ENCODE peak calls at places on chromosomes 5 and 9, in eight cellular contexts. One of them, this sample, is unnamed.

GRCh38 chr5:36744041-36744677 is 132.4 kb upstream of the NIPBL start:
- DNase-seq in AG10803: no peak
- DNase-seq in IMR-90: no peak
- DNase-seq in lower leg skin: no peak
- DNase-seq in lung microvascular endothelial cell: no peak
- DNase-seq in stimulated activated CD4-positive, alpha-beta T cell treated with anti-CD3 and anti-CD28 coated beads, Interleukin-12 subunit alpha, Interleukin-12 subunit beta, amount 100 ng/mL, for 48 hours: no peak
- DNase-seq in neural progenitor cell: no peak
- DNase-seq in fibroblast of lung: no peak
- DNase-seq in this sample: no peak

GRCh38 chr5:131959906-131960305 is 14.4 kb upstream of the MEIKIN start:
- DNase-seq in AG10803: no peak
- DNase-seq in IMR-90: no peak
- DNase-seq in lower leg skin: no peak
- DNase-seq in lung microvascular endothelial cell: no peak
- DNase-seq in stimulated activated CD4-positive, alpha-beta T cell treated with anti-CD3 and anti-CD28 coated beads, Interleukin-12 subunit alpha, Interleukin-12 subunit beta, amount 100 ng/mL, for 48 hours: no peak
- DNase-seq in neural progenitor cell: no peak
- DNase-seq in fibroblast of lung: no peak
- DNase-seq in this sample: no peak

GRCh38 chr5:134440185-134440755 is 28.6 kb upstream of the CDKN2AIPNL start:
- DNase-seq in AG10803: no peak
- DNase-seq in IMR-90: no peak
- DNase-seq in lower leg skin: no peak
- DNase-seq in lung microvascular endothelial cell: no peak
- DNase-seq in stimulated activated CD4-positive, alpha-beta T cell treated with anti-CD3 and anti-CD28 coated beads, Interleukin-12 subunit alpha, Interleukin-12 subunit beta, amount 100 ng/mL, for 48 hours: no peak
- DNase-seq in neural progenitor cell: no peak
- DNase-seq in fibroblast of lung: no peak
- DNase-seq in this sample: no peak

GRCh38 chr5:76818844-76819831 is at the start of gene F2RL1:
- DNase-seq in AG10803: no peak
- DNase-seq in IMR-90: peak
- DNase-seq in lower leg skin: peak
- DNase-seq in lung microvascular endothelial cell: peak
- DNase-seq in stimulated activated CD4-positive, alpha-beta T cell treated with anti-CD3 and anti-CD28 coated beads, Interleukin-12 subunit alpha, Interleukin-12 subunit beta, amount 100 ng/mL, for 48 hours: no peak
- DNase-seq in neural progenitor cell: peak
- DNase-seq in fibroblast of lung: peak
- DNase-seq in this sample: peak

GRCh38 chr5:79074641-79075040 is 5.1 kb downstream of the BHMT2 start:
- DNase-seq in AG10803: peak
- DNase-seq in IMR-90: peak
- DNase-seq in lower leg skin: no peak
- DNase-seq in lung microvascular endothelial cell: peak
- DNase-seq in stimulated activated CD4-positive, alpha-beta T cell treated with anti-CD3 and anti-CD28 coated beads, Interleukin-12 subunit alpha, Interleukin-12 subunit beta, amount 100 ng/mL, for 48 hours: no peak
- DNase-seq in neural progenitor cell: no peak
- DNase-seq in fibroblast of lung: no peak
- DNase-seq in this sample: peak

GRCh38 chr5:29896651-29897050 is 1296.8 kb upstream of the CDH6 start:
- DNase-seq in AG10803: no peak
- DNase-seq in IMR-90: no peak
- DNase-seq in lower leg skin: no peak
- DNase-seq in lung microvascular endothelial cell: no peak
- DNase-seq in stimulated activated CD4-positive, alpha-beta T cell treated with anti-CD3 and anti-CD28 coated beads, Interleukin-12 subunit alpha, Interleukin-12 subunit beta, amount 100 ng/mL, for 48 hours: no peak
- DNase-seq in neural progenitor cell: no peak
- DNase-seq in fibroblast of lung: no peak
- DNase-seq in this sample: no peak

GRCh38 chr5:142659405-142659804 is 26.5 kb downstream of the FGF1 start:
- DNase-seq in AG10803: peak
- DNase-seq in IMR-90: no peak
- DNase-seq in lower leg skin: no peak
- DNase-seq in lung microvascular endothelial cell: no peak
- DNase-seq in stimulated activated CD4-positive, alpha-beta T cell treated with anti-CD3 and anti-CD28 coated beads, Interleukin-12 subunit alpha, Interleukin-12 subunit beta, amount 100 ng/mL, for 48 hours: no peak
- DNase-seq in neural progenitor cell: no peak
- DNase-seq in fibroblast of lung: no peak
- DNase-seq in this sample: no peak

GRCh38 chr9:71758277-71758676 is 10.0 kb downstream of the CEMIP2 start:
- DNase-seq in AG10803: no peak
- DNase-seq in IMR-90: no peak
- DNase-seq in lower leg skin: no peak
- DNase-seq in lung microvascular endothelial cell: no peak
- DNase-seq in stimulated activated CD4-positive, alpha-beta T cell treated with anti-CD3 and anti-CD28 coated beads, Interleukin-12 subunit alpha, Interleukin-12 subunit beta, amount 100 ng/mL, for 48 hours: no peak
- DNase-seq in neural progenitor cell: no peak
- DNase-seq in fibroblast of lung: no peak
- DNase-seq in this sample: no peak

GRCh38 chr5:176320577-176320976 is 41.0 kb downstream of the KIAA1191 start:
- DNase-seq in AG10803: no peak
- DNase-seq in IMR-90: no peak
- DNase-seq in lower leg skin: no peak
- DNase-seq in lung microvascular endothelial cell: no peak
- DNase-seq in stimulated activated CD4-positive, alpha-beta T cell treated with anti-CD3 and anti-CD28 coated beads, Interleukin-12 subunit alpha, Interleukin-12 subunit beta, amount 100 ng/mL, for 48 hours: no peak
- DNase-seq in neural progenitor cell: peak
- DNase-seq in fibroblast of lung: no peak
- DNase-seq in this sample: no peak

GRCh38 chr5:76714771-76715483 is 999 bp upstream of the F2R start:
- DNase-seq in AG10803: no peak
- DNase-seq in IMR-90: no peak
- DNase-seq in lower leg skin: no peak
- DNase-seq in lung microvascular endothelial cell: peak
- DNase-seq in stimulated activated CD4-positive, alpha-beta T cell treated with anti-CD3 and anti-CD28 coated beads, Interleukin-12 subunit alpha, Interleukin-12 subunit beta, amount 100 ng/mL, for 48 hours: no peak
- DNase-seq in neural progenitor cell: peak
- DNase-seq in fibroblast of lung: no peak
- DNase-seq in this sample: no peak

GRCh38 chr5:125424374-125424773 is 677.9 kb upstream of the ZNF608 start:
- DNase-seq in AG10803: no peak
- DNase-seq in IMR-90: no peak
- DNase-seq in lower leg skin: no peak
- DNase-seq in lung microvascular endothelial cell: no peak
- DNase-seq in stimulated activated CD4-positive, alpha-beta T cell treated with anti-CD3 and anti-CD28 coated beads, Interleukin-12 subunit alpha, Interleukin-12 subunit beta, amount 100 ng/mL, for 48 hours: no peak
- DNase-seq in neural progenitor cell: no peak
- DNase-seq in fibroblast of lung: no peak
- DNase-seq in this sample: no peak

GRCh38 chr5:14109041-14109747 is 33.9 kb upstream of the TRIO start:
- DNase-seq in AG10803: peak
- DNase-seq in IMR-90: peak
- DNase-seq in lower leg skin: no peak
- DNase-seq in lung microvascular endothelial cell: no peak
- DNase-seq in stimulated activated CD4-positive, alpha-beta T cell treated with anti-CD3 and anti-CD28 coated beads, Interleukin-12 subunit alpha, Interleukin-12 subunit beta, amount 100 ng/mL, for 48 hours: peak
- DNase-seq in neural progenitor cell: no peak
- DNase-seq in fibroblast of lung: peak
- DNase-seq in this sample: peak

GRCh38 chr9:70085241-70085640 is 41.6 kb downstream of the MAMDC2 start:
- DNase-seq in AG10803: peak
- DNase-seq in IMR-90: peak
- DNase-seq in lower leg skin: no peak
- DNase-seq in lung microvascular endothelial cell: peak
- DNase-seq in stimulated activated CD4-positive, alpha-beta T cell treated with anti-CD3 and anti-CD28 coated beads, Interleukin-12 subunit alpha, Interleukin-12 subunit beta, amount 100 ng/mL, for 48 hours: no peak
- DNase-seq in neural progenitor cell: peak
- DNase-seq in fibroblast of lung: peak
- DNase-seq in this sample: no peak

GRCh38 chr9:107653263-107653821 is 163.8 kb upstream of the KLF4 start:
- DNase-seq in AG10803: no peak
- DNase-seq in IMR-90: no peak
- DNase-seq in lower leg skin: no peak
- DNase-seq in lung microvascular endothelial cell: no peak
- DNase-seq in stimulated activated CD4-positive, alpha-beta T cell treated with anti-CD3 and anti-CD28 coated beads, Interleukin-12 subunit alpha, Interleukin-12 subunit beta, amount 100 ng/mL, for 48 hours: no peak
- DNase-seq in neural progenitor cell: no peak
- DNase-seq in fibroblast of lung: no peak
- DNase-seq in this sample: peak

GRCh38 chr5:179762079-179762780 is 29.6 kb downstream of the MAML1 start:
- DNase-seq in AG10803: peak
- DNase-seq in IMR-90: no peak
- DNase-seq in lower leg skin: no peak
- DNase-seq in lung microvascular endothelial cell: no peak
- DNase-seq in stimulated activated CD4-positive, alpha-beta T cell treated with anti-CD3 and anti-CD28 coated beads, Interleukin-12 subunit alpha, Interleukin-12 subunit beta, amount 100 ng/mL, for 48 hours: no peak
- DNase-seq in neural progenitor cell: no peak
- DNase-seq in fibroblast of lung: no peak
- DNase-seq in this sample: no peak

GRCh38 chr9:2418619-2419018 is 203.0 kb upstream of the VLDLR start:
- DNase-seq in AG10803: peak
- DNase-seq in IMR-90: peak
- DNase-seq in lower leg skin: no peak
- DNase-seq in lung microvascular endothelial cell: no peak
- DNase-seq in stimulated activated CD4-positive, alpha-beta T cell treated with anti-CD3 and anti-CD28 coated beads, Interleukin-12 subunit alpha, Interleukin-12 subunit beta, amount 100 ng/mL, for 48 hours: no peak
- DNase-seq in neural progenitor cell: no peak
- DNase-seq in fibroblast of lung: peak
- DNase-seq in this sample: no peak

GRCh38 chr9:127526655-127527559 is 75.6 kb downstream of the LRSAM1 start:
- DNase-seq in AG10803: no peak
- DNase-seq in IMR-90: no peak
- DNase-seq in lower leg skin: no peak
- DNase-seq in lung microvascular endothelial cell: no peak
- DNase-seq in stimulated activated CD4-positive, alpha-beta T cell treated with anti-CD3 and anti-CD28 coated beads, Interleukin-12 subunit alpha, Interleukin-12 subunit beta, amount 100 ng/mL, for 48 hours: no peak
- DNase-seq in neural progenitor cell: no peak
- DNase-seq in fibroblast of lung: no peak
- DNase-seq in this sample: no peak

GRCh38 chr5:32964246-32964645 is 253.1 kb downstream of the NPR3 start:
- DNase-seq in AG10803: peak
- DNase-seq in IMR-90: peak
- DNase-seq in lower leg skin: no peak
- DNase-seq in lung microvascular endothelial cell: no peak
- DNase-seq in stimulated activated CD4-positive, alpha-beta T cell treated with anti-CD3 and anti-CD28 coated beads, Interleukin-12 subunit alpha, Interleukin-12 subunit beta, amount 100 ng/mL, for 48 hours: no peak
- DNase-seq in neural progenitor cell: no peak
- DNase-seq in fibroblast of lung: no peak
- DNase-seq in this sample: no peak

GRCh38 chr5:150484964-150485769 is 22.8 kb upstream of the NDST1 start:
- DNase-seq in AG10803: no peak
- DNase-seq in IMR-90: no peak
- DNase-seq in lower leg skin: no peak
- DNase-seq in lung microvascular endothelial cell: no peak
- DNase-seq in stimulated activated CD4-positive, alpha-beta T cell treated with anti-CD3 and anti-CD28 coated beads, Interleukin-12 subunit alpha, Interleukin-12 subunit beta, amount 100 ng/mL, for 48 hours: no peak
- DNase-seq in neural progenitor cell: peak
- DNase-seq in fibroblast of lung: no peak
- DNase-seq in this sample: no peak

GRCh38 chr5:98827161-98827560 is 53.7 kb downstream of the RGMB start:
- DNase-seq in AG10803: peak
- DNase-seq in IMR-90: peak
- DNase-seq in lower leg skin: no peak
- DNase-seq in lung microvascular endothelial cell: peak
- DNase-seq in stimulated activated CD4-positive, alpha-beta T cell treated with anti-CD3 and anti-CD28 coated beads, Interleukin-12 subunit alpha, Interleukin-12 subunit beta, amount 100 ng/mL, for 48 hours: no peak
- DNase-seq in neural progenitor cell: peak
- DNase-seq in fibroblast of lung: peak
- DNase-seq in this sample: peak

GRCh38 chr5:152838241-152838786 is 433.2 kb upstream of the NMUR2 start:
- DNase-seq in AG10803: no peak
- DNase-seq in IMR-90: no peak
- DNase-seq in lower leg skin: peak
- DNase-seq in lung microvascular endothelial cell: no peak
- DNase-seq in stimulated activated CD4-positive, alpha-beta T cell treated with anti-CD3 and anti-CD28 coated beads, Interleukin-12 subunit alpha, Interleukin-12 subunit beta, amount 100 ng/mL, for 48 hours: no peak
- DNase-seq in neural progenitor cell: no peak
- DNase-seq in fibroblast of lung: no peak
- DNase-seq in this sample: no peak

GRCh38 chr9:35826071-35826701 is 2.3 kb downstream of the FAM221B start:
- DNase-seq in AG10803: peak
- DNase-seq in IMR-90: peak
- DNase-seq in lower leg skin: peak
- DNase-seq in lung microvascular endothelial cell: peak
- DNase-seq in stimulated activated CD4-positive, alpha-beta T cell treated with anti-CD3 and anti-CD28 coated beads, Interleukin-12 subunit alpha, Interleukin-12 subunit beta, amount 100 ng/mL, for 48 hours: peak
- DNase-seq in neural progenitor cell: peak
- DNase-seq in fibroblast of lung: peak
- DNase-seq in this sample: peak

GRCh38 chr9:80874276-80874675 is 815.1 kb downstream of the TLE1 start:
- DNase-seq in AG10803: peak
- DNase-seq in IMR-90: peak
- DNase-seq in lower leg skin: no peak
- DNase-seq in lung microvascular endothelial cell: no peak
- DNase-seq in stimulated activated CD4-positive, alpha-beta T cell treated with anti-CD3 and anti-CD28 coated beads, Interleukin-12 subunit alpha, Interleukin-12 subunit beta, amount 100 ng/mL, for 48 hours: no peak
- DNase-seq in neural progenitor cell: no peak
- DNase-seq in fibroblast of lung: peak
- DNase-seq in this sample: peak

GRCh38 chr5:157672976-157673375 is 1.6 kb downstream of the C5orf52 start:
- DNase-seq in AG10803: no peak
- DNase-seq in IMR-90: no peak
- DNase-seq in lower leg skin: peak
- DNase-seq in lung microvascular endothelial cell: no peak
- DNase-seq in stimulated activated CD4-positive, alpha-beta T cell treated with anti-CD3 and anti-CD28 coated beads, Interleukin-12 subunit alpha, Interleukin-12 subunit beta, amount 100 ng/mL, for 48 hours: no peak
- DNase-seq in neural progenitor cell: no peak
- DNase-seq in fibroblast of lung: no peak
- DNase-seq in this sample: no peak

This sample was measured in fibroblast of gingiva.